ENCODE peak calls at places on chromosomes 4 and X, in eight cellular contexts. H is endothelial cell of umbilical vein, J is H7, G is cardiac muscle cell, S is OCI-LY7, X is astrocyte, R is NB4, I is NCI-H510A. U is an unnamed sample.

GRCh38 chr4:169314906-169315305 is 44.1 kb upstream of the SH3RF1 start:
- DNase-seq in G (peak), X (peak), R (no peak), S (no peak), I (peak), H (peak), J (no peak), U (peak)

GRCh38 chrX:151396042-151396826 is 772 bp upstream of the VMA21 start:
- DNase-seq in I (peak), H (no peak), J (no peak), G (no peak), S (peak), X (peak), R (peak), U (peak)

GRCh38 chr4:103996637-103997036 is 276.9 kb upstream of the TACR3 start:
- DNase-seq in H (no peak), S (no peak), X (peak), I (no peak), R (peak), J (peak), G (peak), U (peak)

GRCh38 chrX:132127748-132128147 is at the start of gene FRMD7:
- DNase-seq in S (no peak), R (no peak), J (peak), H (no peak), G (peak), I (no peak), X (peak), U (no peak)

GRCh38 chr4:8115203-8115520 is 43.5 kb downstream of the ABLIM2 start:
- DNase-seq in I (no peak), S (no peak), H (no peak), J (no peak), X (no peak), R (no peak), G (no peak), U (no peak)

GRCh38 chr4:174111350-174111888 is 172.0 kb downstream of the FBXO8 start:
- DNase-seq in R (no peak), H (no peak), S (no peak), I (no peak), J (no peak), X (no peak), G (no peak), U (no peak)

GRCh38 chrX:111095974-111096870 is at the start of gene PAK3:
- DNase-seq in G (peak), R (no peak), X (peak), H (peak), S (no peak), J (peak), I (peak), U (peak)

GRCh38 chr4:184265566-184266351 is 48.1 kb upstream of the ENPP6 start:
- DNase-seq in S (no peak), J (no peak), G (peak), X (peak), H (peak), R (peak), I (peak), U (peak)

GRCh38 chrX:45424341-45424740 is 223.7 kb upstream of the DIPK2B start:
- DNase-seq in G (no peak), H (no peak), J (no peak), I (no peak), X (no peak), R (no peak), S (no peak), U (no peak)

GRCh38 chr4:3372933-3373465 is 68.8 kb upstream of the HGFAC start:
- DNase-seq in R (peak), X (peak), J (peak), H (no peak), G (no peak), I (no peak), S (no peak), U (no peak)

GRCh38 chrX:2336181-2336580 is 164.6 kb downstream of the DHRSX start:
- DNase-seq in S (no peak), I (no peak), H (no peak), R (no peak), X (no peak), J (no peak), G (no peak), U (no peak)

GRCh38 chr4:56746639-56747038 is 65.5 kb upstream of the HOPX start:
- DNase-seq in J (no peak), R (no peak), G (no peak), H (no peak), X (no peak), S (no peak), I (no peak), U (no peak)

GRCh38 chrX:41846714-41847113 is 76.6 kb downstream of the CASK start:
- DNase-seq in I (no peak), X (no peak), G (no peak), S (no peak), J (no peak), R (no peak), H (no peak), U (no peak)

GRCh38 chr4:134057356-134057755 is 144.2 kb downstream of the PABPC4L start:
- DNase-seq in S (no peak), X (no peak), I (no peak), J (no peak), G (no peak), R (no peak), H (no peak), U (no peak)

GRCh38 chrX:154412468-154412867 is 1.1 kb downstream of the TAFAZZIN start:
- DNase-seq in R (peak), H (no peak), I (no peak), J (no peak), S (peak), G (no peak), X (no peak), U (no peak)

GRCh38 chr4:70945452-70946055 is 43.4 kb downstream of the MOB1B start:
- DNase-seq in H (no peak), X (peak), R (no peak), S (no peak), G (no peak), J (no peak), I (no peak), U (no peak)

GRCh38 chr4:94934201-94934600 is 176.4 kb downstream of the BMPR1B start:
- DNase-seq in I (no peak), G (peak), S (no peak), R (no peak), J (no peak), X (peak), H (peak), U (no peak)

GRCh38 chrX:7996414-7996813 is 69.2 kb upstream of the PNPLA4 start:
- DNase-seq in I (no peak), H (peak), R (peak), J (peak), X (peak), S (peak), G (peak), U (peak)

GRCh38 chrX:151082077-151082948 is 94.1 kb upstream of the GPR50 start:
- DNase-seq in H (peak), R (peak), X (peak), G (peak), I (peak), J (peak), S (peak), U (peak)

GRCh38 chrX:129641941-129642340 is 12.8 kb downstream of the APLN start:
- DNase-seq in S (no peak), G (peak), H (no peak), I (no peak), R (no peak), X (peak), J (no peak), U (no peak)

GRCh38 chrX:15245896-15246295 is 24.0 kb downstream of the ASB9 start:
- DNase-seq in I (no peak), G (peak), J (no peak), S (no peak), H (no peak), X (no peak), R (no peak), U (no peak)

GRCh38 chr4:8657381-8657776 is 64.8 kb downstream of the CPZ start:
- DNase-seq in J (peak), S (no peak), H (no peak), G (no peak), I (no peak), R (no peak), X (no peak), U (no peak)

GRCh38 chr4:1376841-1377605 is 29.2 kb downstream of the NKX1-1 start:
- DNase-seq in R (no peak), H (no peak), X (no peak), G (no peak), S (no peak), I (no peak), J (no peak), U (no peak)